ENCODE peak calls at places on chromosomes 7 and 10, in five cellular contexts. N, M, G, L and X are unnamed samples.

GRCh38 chr10:71753091-71753959 is 20.0 kb downstream of the VSIR start:
- DNase-seq in N (peak), M (no peak), G (no peak), L (peak), X (no peak)

GRCh38 chr10:101694674-101695403 is at the start of gene FBXW4:
- DNase-seq in G (peak), M (no peak), N (peak), L (peak), X (peak)

GRCh38 chr10:110471566-110472139 is 26.1 kb upstream of the DUSP5 start:
- DNase-seq in M (no peak), G (no peak), N (no peak), L (no peak), X (no peak)

GRCh38 chr10:109982812-109983211 is 25.0 kb upstream of the ADD3 start:
- DNase-seq in L (no peak), N (no peak), G (no peak), M (no peak), X (no peak)

GRCh38 chr10:117441812-117442443 is 66.7 kb upstream of the PDZD8 start:
- DNase-seq in L (no peak), G (no peak), N (peak), M (no peak), X (no peak)

GRCh38 chr7:27112960-27113949 is 10.8 kb upstream of the HOXA2 start:
- DNase-seq in G (no peak), N (peak), M (no peak), L (no peak), X (no peak)

GRCh38 chr7:24865994-24866615 is 108.8 kb upstream of the GSDME start:
- DNase-seq in G (no peak), M (no peak), N (no peak), L (no peak), X (no peak)

GRCh38 chr7:78879206-78879605 is 574.3 kb downstream of the MAGI2 start:
- DNase-seq in N (no peak), M (no peak), L (no peak), G (no peak), X (no peak)

GRCh38 chr7:118195837-118196474 is 12.0 kb downstream of the LSM8 start:
- DNase-seq in L (peak), N (peak), G (no peak), M (no peak), X (no peak)

GRCh38 chr7:108026647-108027046 is 23.7 kb upstream of the LAMB1 start:
- DNase-seq in L (no peak), G (no peak), N (no peak), M (no peak), X (no peak)

GRCh38 chr10:33487014-33487776 is 152.7 kb upstream of the NRP1 start:
- DNase-seq in M (no peak), N (no peak), L (no peak), G (peak), X (no peak)

GRCh38 chr7:28977881-28978280 is 19.8 kb upstream of the TRIL start:
- DNase-seq in G (no peak), L (no peak), M (no peak), N (no peak), X (no peak)

GRCh38 chr7:157250605-157251228 is 86.1 kb upstream of the DNAJB6 start:
- DNase-seq in N (peak), L (peak), G (peak), M (no peak), X (no peak)

GRCh38 chr10:71512794-71513379 is 116.2 kb downstream of the CDH23 start:
- DNase-seq in N (no peak), L (peak), M (no peak), G (no peak), X (no peak)

GRCh38 chr10:110421512-110422138 is 76.1 kb upstream of the DUSP5 start:
- DNase-seq in N (peak), L (no peak), G (no peak), M (no peak), X (no peak)

GRCh38 chr7:156547884-156548561 is 92.6 kb upstream of the RNF32 start:
- DNase-seq in N (no peak), M (peak), G (no peak), L (no peak), X (no peak)

GRCh38 chr7:12386237-12386839 is 17.3 kb downstream of the VWDE start:
- DNase-seq in G (no peak), L (no peak), M (no peak), N (peak), X (no peak)

GRCh38 chr7:123096434-123096833 is 100.9 kb upstream of the TAS2R16 start:
- DNase-seq in N (no peak), G (no peak), M (no peak), L (no peak), X (no peak)

GRCh38 chr7:51317582-51317910 is 937 bp upstream of the COBL start:
- DNase-seq in N (no peak), G (no peak), L (no peak), M (no peak), X (no peak)

GRCh38 chr10:76456190-76456589 is 1024.8 kb downstream of the LRMDA start:
- DNase-seq in L (no peak), M (no peak), G (no peak), N (no peak), X (no peak)

GRCh38 chr7:130891254-130892094 is 157.5 kb upstream of the KLF14 start:
- DNase-seq in G (no peak), L (no peak), M (no peak), N (no peak), X (no peak)

GRCh38 chr10:49568235-49568634 is 29.3 kb upstream of the ERCC6 start:
- DNase-seq in L (no peak), N (no peak), M (peak), G (no peak), X (no peak)

GRCh38 chr10:43140414-43140813 is 2.2 kb downstream of the CSGALNACT2 start:
- DNase-seq in G (no peak), M (no peak), L (peak), N (no peak), X (no peak)

GRCh38 chr7:118918556-118918955 is 694.1 kb downstream of the ANKRD7 start:
- DNase-seq in L (peak), G (no peak), N (peak), M (no peak), X (no peak)

GRCh38 chr10:17077251-17077904 is 52.2 kb downstream of the CUBN start:
- DNase-seq in G (no peak), N (peak), L (no peak), M (no peak), X (no peak)

GRCh38 chr10:22714524-22715289 is at the start of gene PIP4K2A:
- DNase-seq in L (peak), N (peak), G (peak), M (no peak), X (peak)

GRCh38 chr10:17851611-17852010 is 42.5 kb downstream of the MRC1 start:
- DNase-seq in M (no peak), G (no peak), N (peak), L (no peak), X (no peak)

GRCh38 chr7:106807474-106807873 is 57.6 kb upstream of the PIK3CG start:
- DNase-seq in L (no peak), G (no peak), N (no peak), M (no peak), X (no peak)

GRCh38 chr10:13686331-13686752 is 99.6 kb downstream of the PRPF18 start:
- DNase-seq in G (no peak), L (no peak), N (no peak), M (no peak), X (no peak)

GRCh38 chr7:51471199-51472016 is 154.8 kb upstream of the COBL start:
- DNase-seq in M (no peak), G (no peak), N (no peak), L (no peak), X (no peak)

GRCh38 chr7:138911007-138911406 is 70.2 kb downstream of the KIAA1549 start:
- DNase-seq in L (no peak), N (no peak), M (no peak), G (no peak), X (no peak)

GRCh38 chr10:93081296-93081695 is 7.6 kb downstream of the CYP26A1 start:
- DNase-seq in G (no peak), L (no peak), M (no peak), N (no peak), X (no peak)

GRCh38 chr10:110366641-110367040 is 61.9 kb upstream of the SMNDC1 start:
- DNase-seq in N (no peak), L (no peak), G (no peak), M (no peak), X (no peak)

GRCh38 chr10:79816-80215 is 30.7 kb upstream of the TUBB8 start:
- DNase-seq in M (no peak), L (no peak), G (no peak), N (no peak), X (no peak)

GRCh38 chr7:191105-192034 is 1.0 kb upstream of the FAM20C start:
- DNase-seq in N (peak), M (no peak), G (no peak), L (no peak), X (no peak)

GRCh38 chr10:84523509-84523908 is 195.1 kb downstream of the CCSER2 start:
- DNase-seq in M (no peak), G (no peak), N (peak), L (peak), X (no peak)

GRCh38 chr10:119306514-119306951 is 99.2 kb downstream of the GRK5 start:
- DNase-seq in N (peak), L (no peak), G (peak), M (peak), X (peak)

DNA sequence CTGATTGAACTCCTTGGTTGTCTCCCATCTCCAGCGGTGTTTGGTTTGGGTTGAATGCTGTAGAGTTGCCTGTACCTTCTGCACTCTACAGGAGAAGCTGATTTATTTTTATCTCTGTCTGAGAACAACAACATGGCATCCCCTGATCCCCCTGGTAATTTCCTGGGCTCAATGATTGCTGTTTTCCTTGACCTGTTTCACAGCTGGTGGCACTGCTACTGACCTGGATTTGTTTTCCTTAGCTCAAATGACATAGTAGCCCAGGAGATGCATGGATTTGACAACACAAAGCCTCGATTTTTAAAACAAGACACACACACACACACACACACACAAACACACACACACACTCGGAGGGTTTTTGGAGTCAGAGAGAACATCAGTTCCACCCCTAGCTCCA is 301.6 kb downstream of the NRG3 start:
- DNase-seq in M (no peak), G (no peak), N (no peak), L (no peak), X (no peak)
- TF ChIP-seq POLR2AphosphoS5 in M (no peak), G (no peak), N (no peak), L (no peak), X (no peak)

DNA sequence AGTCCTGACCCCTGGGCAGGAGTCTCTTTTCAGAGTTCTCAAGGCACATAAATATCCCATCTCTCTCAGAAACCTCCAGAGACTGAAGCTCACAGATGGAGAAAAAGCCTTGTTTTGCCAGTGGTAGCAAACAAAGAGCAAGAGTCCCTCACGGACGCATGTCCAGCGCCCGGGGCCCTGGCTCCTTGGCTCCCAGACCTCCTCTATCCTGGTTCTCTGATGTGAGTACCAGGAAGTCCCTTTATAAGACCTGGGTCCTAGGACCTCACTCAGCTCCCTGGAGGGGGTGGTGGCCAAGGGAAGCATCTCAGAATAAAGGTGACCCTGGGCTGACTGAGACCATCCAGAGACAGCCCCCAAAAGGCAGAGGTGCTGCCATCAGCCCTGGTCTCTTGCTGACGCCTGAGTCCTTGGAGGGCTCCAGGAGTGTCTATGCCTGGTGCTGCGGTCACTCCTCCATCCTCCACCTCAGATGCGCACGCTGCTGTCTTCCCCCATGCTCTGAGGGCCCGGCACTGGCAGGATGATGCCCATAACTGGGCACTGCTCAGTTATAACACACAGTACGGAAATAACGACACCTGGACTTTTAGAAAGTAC is 221.5 kb downstream of the TNS3 start:
- DNase-seq in L (no peak), G (no peak), N (no peak), M (no peak), X (no peak)
- TF ChIP-seq TAF1 in L (no peak), G (no peak), N (no peak), M (no peak), X (no peak)

DNA sequence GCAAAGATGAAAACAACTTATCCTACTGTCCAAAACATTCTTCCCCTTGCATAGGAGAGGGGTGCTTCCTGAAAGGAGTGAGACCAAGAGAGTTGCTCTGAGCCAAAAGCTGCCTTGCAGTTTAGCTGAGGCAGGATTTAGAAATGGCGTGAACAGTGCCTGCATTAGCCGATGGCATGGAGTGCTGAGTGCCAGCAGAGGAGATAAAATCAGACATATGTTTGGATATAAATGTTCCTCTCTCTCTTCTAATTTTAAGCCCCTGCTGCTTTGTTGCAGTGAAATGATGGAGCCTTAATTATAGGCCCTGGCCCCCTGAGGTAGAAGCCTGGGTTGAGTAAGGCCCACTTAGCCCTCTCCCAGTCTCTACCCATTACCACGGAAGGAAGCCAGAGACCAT is 7.1 kb downstream of the LRRC4 start:
- DNase-seq in G (no peak), L (no peak), N (no peak), M (no peak), X (no peak)
- TF ChIP-seq POLR2A in G (no peak), L (no peak), N (no peak), M (no peak), X (no peak)

GRCh38 chr7:127908430-127909258 is 122.6 kb downstream of the LRRC4 start:
- DNase-seq in M (no peak), G (no peak), N (no peak), L (no peak), X (no peak)
- TF ChIP-seq POLR2AphosphoS5 in M (no peak), G (no peak), N (no peak), L (no peak), X (no peak)

DNA sequence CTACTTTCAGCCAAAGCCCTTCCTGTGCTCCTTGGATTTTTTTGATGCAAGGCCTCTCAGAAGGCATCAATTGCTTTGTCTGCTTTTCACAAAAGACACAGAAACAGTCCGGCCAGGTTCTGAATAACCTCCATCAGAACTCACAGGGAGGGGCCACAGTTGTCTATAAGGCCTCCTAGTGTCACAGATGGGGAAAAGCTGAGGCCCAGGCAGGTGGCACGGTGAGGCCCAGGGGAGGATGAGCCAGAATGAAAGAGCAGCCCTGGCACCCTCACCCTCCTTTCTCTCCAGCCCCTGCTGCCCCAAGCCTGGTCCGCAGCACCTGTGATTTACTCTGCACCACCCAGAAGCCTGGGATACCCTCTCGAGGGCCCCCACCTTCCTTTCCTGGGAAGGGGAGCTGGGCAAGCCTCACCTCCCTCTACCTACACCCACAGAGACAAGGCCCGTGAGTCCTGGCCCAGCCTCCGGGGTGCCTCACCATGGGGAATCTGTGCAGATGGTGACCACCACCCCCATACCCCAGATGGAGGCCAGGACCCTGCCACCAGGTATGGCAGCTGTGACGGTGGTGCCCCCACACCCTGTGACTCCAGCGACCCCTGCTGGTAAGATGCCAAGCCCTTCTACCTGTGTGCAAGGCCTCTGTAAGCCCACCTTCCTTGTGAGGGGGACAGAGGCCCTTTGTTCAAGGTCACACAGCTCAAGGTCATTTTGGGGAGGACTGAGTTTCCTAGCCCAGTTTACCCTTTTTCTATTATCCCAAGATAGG is 26.2 kb upstream of the ZNF467 start:
- DNase-seq in G (peak), M (no peak), L (peak), N (peak), X (peak)
- TF ChIP-seq TAF1 in G (no peak), M (no peak), L (no peak), N (no peak), X (no peak)

GRCh38 chr7:100874577-100875355 is at the start of gene SRRT:
- DNase-seq in L (peak), N (peak), G (peak), M (peak), X (peak)
- TF ChIP-seq POLR2A in L (peak), N (peak), G (peak), M (peak), X (peak)